ENCODE peak calls at places on chromosomes 6 and 20, in four cellular contexts. Z is GM06990, L is MM.1S, C is fibroblast of lung. K is an unnamed sample.
A peak's percentile ranks its signal among the peaks of the same experiment; 100 is the strongest.

GRCh38 chr6:40485300-40485699 is 101.9 kb downstream of the LRFN2 start:
- DNase-seq in Z (no peak), L (no peak), C (no peak), K (no peak)

GRCh38 chr20:17896247-17896723 is 72.3 kb downstream of the SNX5 start:
- DNase-seq in Z (no peak), L (no peak), C (no peak), K (no peak)

GRCh38 chr6:160355001-160355400 is 6.8 kb downstream of the SLC22A3 start:
- DNase-seq in Z (no peak), L (no peak), C (peak; percentile 37), K (peak; percentile 90)

GRCh38 chr6:5471637-5472430 is 210.5 kb downstream of the FARS2 start:
- DNase-seq in Z (no peak), L (no peak), C (peak; percentile 52), K (no peak)

GRCh38 chr6:157644043-157644810 is 178.8 kb upstream of the SNX9 start:
- DNase-seq in Z (no peak), L (no peak), C (no peak), K (peak; percentile 5)

GRCh38 chr20:56929606-56930005 is 300.5 kb downstream of the TFAP2C start:
- DNase-seq in Z (no peak), L (no peak), C (no peak), K (no peak)

GRCh38 chr20:44540834-44541233 is 19.0 kb upstream of the SERINC3 start:
- DNase-seq in Z (no peak), L (no peak), C (peak; percentile 90), K (peak; percentile 78)

GRCh38 chr6:9139762-9140161 is 704.4 kb upstream of the SLC35B3 start:
- DNase-seq in Z (no peak), L (no peak), C (peak; percentile 60), K (peak; percentile 70)

GRCh38 chr6:105992315-105992961 is 93.7 kb upstream of the PRDM1 start:
- DNase-seq in Z (peak; percentile 91), L (peak; percentile 93), C (peak; percentile 72), K (peak; percentile 59)

GRCh38 chr6:33160728-33161323 is 31.4 kb downstream of the COL11A2 start:
- DNase-seq in Z (no peak), L (peak; percentile 26), C (peak; percentile 96), K (peak; percentile 27)

GRCh38 chr6:20605581-20605980 is 71.3 kb downstream of the CDKAL1 start:
- DNase-seq in Z (no peak), L (no peak), C (peak; percentile 78), K (peak; percentile 13)

GRCh38 chr6:11133281-11133680 is 21.8 kb upstream of the ERVFRD-1 start:
- DNase-seq in Z (no peak), L (no peak), C (no peak), K (no peak)

GRCh38 chr6:138600726-138601125 is 101.4 kb upstream of the NHSL1 start:
- DNase-seq in Z (no peak), L (no peak), C (peak; percentile 70), K (peak; percentile 31)

GRCh38 chr20:12219798-12220197 is 302.1 kb downstream of the BTBD3 start:
- DNase-seq in Z (no peak), L (no peak), C (no peak), K (no peak)

GRCh38 chr6:145844933-145845531 is 30.4 kb upstream of the FBXO30 start:
- DNase-seq in Z (no peak), L (no peak), C (no peak), K (no peak)

GRCh38 chr20:44552950-44553908 is 29.1 kb upstream of the PKIG start:
- DNase-seq in Z (no peak), L (no peak), C (peak; percentile 92), K (peak; percentile 80)

GRCh38 chr6:36670271-36670670 is 8.2 kb upstream of the CDKN1A start:
- DNase-seq in Z (no peak), L (no peak), C (no peak), K (peak; percentile 78)

GRCh38 chr20:32474009-32474716 is 111.0 kb downstream of the NOL4L start:
- DNase-seq in Z (no peak), L (no peak), C (no peak), K (no peak)

GRCh38 chr6:154954352-154954751 is 40.8 kb upstream of the TIAM2 start:
- DNase-seq in Z (no peak), L (no peak), C (peak; percentile 60), K (no peak)

GRCh38 chr6:56749632-56750151 is 107.0 kb upstream of the DST start:
- DNase-seq in Z (no peak), L (no peak), C (peak; percentile 94), K (peak; percentile 93)

GRCh38 chr6:36095497-36096391 is 34.6 kb upstream of the MAPK13 start:
- DNase-seq in Z (no peak), L (no peak), C (no peak), K (no peak)

GRCh38 chr6:155216312-155217028 is 47.3 kb upstream of the CLDN20 start:
- DNase-seq in Z (no peak), L (no peak), C (no peak), K (no peak)

GRCh38 chr6:120077489-120077888 is 727.9 kb upstream of the MAN1A1 start:
- DNase-seq in Z (no peak), L (peak; percentile 10), C (no peak), K (peak; percentile 18)

GRCh38 chr6:47419621-47420020 is 58.0 kb upstream of the CD2AP start:
- DNase-seq in Z (no peak), L (no peak), C (peak; percentile 90), K (peak; percentile 59)

GRCh38 chr20:50335866-50336265 is 145.2 kb downstream of the CEBPB start:
- DNase-seq in Z (no peak), L (no peak), C (no peak), K (no peak)

GRCh38 chr6:7051780-7052440 is 55.9 kb upstream of the RREB1 start:
- DNase-seq in Z (peak; percentile 54), L (no peak), C (peak; percentile 52), K (peak; percentile 26)

GRCh38 chr6:167550936-167551633 is 226.2 kb downstream of the TTLL2 start:
- DNase-seq in Z (no peak), L (no peak), C (no peak), K (no peak)

GRCh38 chr6:39430446-39430845 is 107.9 kb upstream of the KCNK16 start:
- DNase-seq in Z (no peak), L (no peak), C (no peak), K (no peak)
- H3K4me3 ChIP-seq in Z (no peak overlapping the region), L (peak overlapping the region; percentile 37), C (no peak overlapping the region), K (no peak overlapping the region)

GRCh38 chr20:19274412-19275015 is 62.1 kb downstream of the SLC24A3 start:
- DNase-seq in Z (no peak), L (no peak), C (no peak), K (no peak)
- H3K36me3 ChIP-seq in Z (no peaks in the 10 kb centered on the region), L (no peaks in the 10 kb centered on the region), C (no peaks in the 10 kb centered on the region), K (no peaks in the 10 kb centered on the region)

GRCh38 chr6:80106418-80107235 is at the start of gene BCKDHB:
- DNase-seq in Z (peak; percentile 94), L (peak; percentile 99), C (peak; percentile 96), K (peak; percentile 95)
- TF ChIP-seq CTCF in Z (no peak), L (no peak), C (no peak), K (no peak)

DNA sequence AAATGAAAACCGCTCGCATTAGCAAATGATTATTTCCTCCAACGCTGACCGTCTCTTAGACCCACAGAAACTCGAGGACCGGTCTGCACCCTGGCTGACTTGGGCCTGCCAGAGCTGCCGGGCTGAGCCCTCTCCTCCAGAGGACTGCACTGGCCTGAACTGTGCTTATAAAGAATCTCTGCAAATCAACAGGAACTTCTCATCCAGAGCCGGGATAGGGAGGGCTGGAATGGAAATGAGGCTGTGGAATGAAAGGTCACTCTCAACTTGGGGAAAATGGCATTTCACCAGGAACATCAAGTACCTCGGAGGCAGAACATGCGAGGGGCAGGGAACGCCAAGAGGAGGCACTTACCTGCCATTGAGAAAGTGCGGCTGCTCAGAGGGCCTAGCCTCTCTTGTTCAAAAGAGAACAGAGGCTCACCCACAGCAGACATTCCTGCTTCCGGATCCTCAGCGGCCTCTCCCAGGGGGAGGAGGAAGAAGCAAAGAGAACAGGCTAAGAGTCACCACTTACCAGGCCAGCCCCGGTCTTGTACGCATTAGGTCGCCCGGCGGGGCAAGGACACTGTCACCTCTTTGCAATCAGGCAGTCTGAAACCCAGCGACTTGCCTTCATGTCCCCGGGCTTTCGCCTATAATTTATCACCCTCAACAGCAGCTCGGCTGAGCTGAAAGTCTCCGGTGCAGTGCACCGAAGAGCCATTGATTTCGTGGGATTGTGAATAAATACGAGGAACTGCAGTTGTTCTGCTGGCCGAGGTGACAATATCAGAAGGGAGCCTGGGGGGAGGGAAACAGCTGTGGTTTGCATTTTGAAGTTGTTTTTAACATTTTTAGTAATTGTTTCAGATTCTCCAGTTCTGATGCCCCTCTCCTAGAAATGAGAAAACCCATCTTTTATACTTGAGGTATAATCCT is 37.6 kb downstream of the ZMYND8 start:
- DNase-seq in Z (no peak), L (no peak), C (peak; percentile 75), K (peak; percentile 65)
- H3K4me3 ChIP-seq in Z (no peak overlapping the region), L (no peak overlapping the region), C (peak overlapping the region; percentile 27), K (peak overlapping the region; percentile 23)

GRCh38 chr20:37382539-37383120 is 36.7 kb downstream of the SRC start:
- DNase-seq in Z (no peak), L (no peak), C (no peak), K (no peak)

GRCh38 chr20:37384683-37385174 is 38.8 kb downstream of the SRC start:
- DNase-seq in Z (peak; percentile 84), L (peak; percentile 63), C (peak; percentile 43), K (no peak)

GRCh38 chr20:37381621-37382538 is 35.9 kb downstream of the SRC start:
- DNase-seq in Z (peak; percentile 68), L (no peak), C (no peak), K (no peak)

GRCh38 chr20:37385176-37385575 is 39.2 kb downstream of the SRC start:
- DNase-seq in Z (no peak), L (no peak), C (no peak), K (no peak)

DNA sequence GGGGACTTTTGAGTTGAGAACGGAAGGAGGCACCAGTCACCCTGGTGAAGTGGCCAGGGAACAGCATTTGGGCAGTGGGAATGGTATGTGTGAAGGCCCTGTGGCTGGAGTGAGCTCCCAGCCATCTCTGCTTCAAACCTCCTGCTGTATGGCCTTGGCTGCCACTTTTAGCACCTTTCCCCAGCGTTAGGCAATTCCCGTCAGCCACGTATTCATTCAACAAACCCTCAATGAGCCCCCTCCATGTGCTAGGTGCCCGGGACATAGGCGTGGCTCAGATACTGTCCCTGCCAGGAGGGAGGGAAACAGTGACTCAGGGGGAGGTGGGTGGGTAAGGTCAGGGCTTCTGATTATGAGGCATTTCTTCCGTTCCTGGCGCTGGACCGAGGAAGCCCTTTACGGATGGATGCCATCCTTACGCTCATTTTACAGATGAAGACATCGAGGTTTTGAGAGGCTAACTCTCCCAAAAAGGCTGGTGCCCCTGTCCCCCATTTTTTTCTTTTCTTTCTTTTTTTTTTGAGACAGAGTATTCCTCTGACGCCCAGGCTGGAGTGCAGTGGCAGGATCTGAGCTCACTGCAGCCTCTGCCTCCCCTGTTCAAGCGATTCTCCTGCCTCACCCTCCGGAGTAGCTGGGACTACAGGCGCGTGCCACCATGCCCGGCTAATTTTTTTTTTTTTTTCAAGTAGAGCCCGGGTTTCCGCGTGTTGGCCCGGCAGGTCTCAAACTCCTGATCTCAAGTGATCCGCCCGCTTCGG is 37.5 kb downstream of the SRC start:
- DNase-seq in Z (peak; percentile 35), L (no peak), C (peak; percentile 72), K (peak; percentile 84)
- H3K36me3 ChIP-seq in Z (peaks cover 33% of the 10 kb centered on the region), L (no peaks in the 10 kb centered on the region), C (peaks cover 16% of the 10 kb centered on the region), K (peaks cover 25% of the 10 kb centered on the region)

GRCh38 chr6:82363368-82364086 is at the start of gene TPBG:
- DNase-seq in Z (peak; percentile 69), L (peak; percentile 58), C (peak; percentile 87), K (peak; percentile 84)
- TF ChIP-seq CTCF in Z (peak; percentile 34), L (peak; percentile 7), C (peak; percentile 30), K (peak; percentile 49)

K was measured in bronchial epithelial cell.